ENCODE peak calls at places on chromosomes 1 and 21, in six cellular contexts. B is aorta, S is hepatocyte, J is brain microvascular endothelial cell, Q is cardiac muscle cell, D is esophagus muscularis mucosa. E is an unnamed sample. For H3K36me3, the result is how much of the 10 kb centered on the place peaks cover.

GRCh38 chr1:6497215-6497866 is 5.9 kb upstream of the PLEKHG5 start:
- DNase-seq in S (peak), J (no peak), B (no peak), D (no peak), Q (peak), E (peak)

GRCh38 chr1:62398377-62398776 is 38.5 kb upstream of the USP1 start:
- DNase-seq in S (no peak), J (peak), D (no peak), B (no peak), Q (peak), E (no peak)

GRCh38 chr1:16921391-16922185 is at the start of gene CROCC:
- DNase-seq in D (no peak), J (peak), Q (peak), S (peak), B (peak), E (peak)

GRCh38 chr1:93552751-93553455 is 105.0 kb downstream of the FNBP1L start:
- DNase-seq in J (peak), D (no peak), S (no peak), Q (peak), B (no peak), E (no peak)

GRCh38 chr21:40839551-40839950 is 7.4 kb downstream of the DSCAM start:
- DNase-seq in D (no peak), S (no peak), J (no peak), B (no peak), Q (no peak), E (no peak)

GRCh38 chr21:40243676-40244075 is 376.4 kb downstream of the PCP4 start:
- DNase-seq in D (peak), J (no peak), Q (no peak), B (no peak), S (no peak), E (no peak)

GRCh38 chr1:237911911-237912310 is 21.2 kb upstream of the ZP4 start:
- DNase-seq in J (no peak), D (no peak), Q (no peak), B (no peak), S (no peak), E (no peak)

GRCh38 chr1:24910751-24911650 is 19.1 kb downstream of the RUNX3 start:
- DNase-seq in D (no peak), B (no peak), S (peak), J (peak), Q (peak), E (no peak)

GRCh38 chr1:34787461-34788420 is 5.1 kb upstream of the GJA4 start:
- DNase-seq in D (no peak), S (no peak), B (no peak), Q (peak), J (peak), E (peak)

GRCh38 chr1:20063861-20064292 is 6.1 kb upstream of the PLA2G5 start:
- DNase-seq in S (no peak), D (peak), Q (peak), B (no peak), J (peak), E (no peak)

GRCh38 chr1:234989019-234989418 is 139.6 kb downstream of the TOMM20 start:
- DNase-seq in D (no peak), Q (no peak), J (no peak), B (no peak), S (no peak), E (no peak)

GRCh38 chr1:29708818-29709710 is 472.7 kb downstream of the PTPRU start:
- DNase-seq in D (no peak), J (peak), B (no peak), S (peak), Q (peak), E (no peak)

GRCh38 chr1:65527211-65527610 is 106.7 kb downstream of the LEPR start:
- DNase-seq in B (no peak), Q (peak), S (no peak), D (no peak), J (no peak), E (no peak)

GRCh38 chr1:67133177-67133576 is 1.6 kb downstream of the C1orf141 start:
- DNase-seq in J (no peak), S (no peak), B (no peak), Q (no peak), D (no peak), E (no peak)

GRCh38 chr1:65084068-65084467 is 63.9 kb upstream of the AK4 start:
- DNase-seq in D (no peak), Q (no peak), J (no peak), B (no peak), S (no peak), E (no peak)

DNA sequence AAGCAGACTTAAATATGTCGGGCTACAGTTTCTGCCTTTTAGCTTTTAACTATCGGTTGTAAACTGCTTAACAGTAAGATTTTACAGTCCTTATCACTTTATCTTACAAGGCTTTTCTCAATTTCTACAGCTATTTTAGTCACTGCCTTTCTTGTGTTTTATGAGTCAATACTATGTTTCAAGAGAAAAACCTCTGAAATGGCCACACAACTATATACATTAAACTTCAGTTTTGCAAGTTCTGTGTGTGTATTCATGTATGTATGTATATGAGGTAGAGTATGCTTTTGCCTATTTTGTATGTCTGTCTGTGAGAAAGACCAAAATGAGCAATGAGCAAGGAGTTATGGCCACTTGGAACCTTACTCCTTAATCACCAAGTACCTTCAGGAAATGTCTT is 169.8 kb downstream of the SYT2 start:
- DNase-seq in D (no peak), B (no peak), Q (no peak), S (no peak), J (no peak), E (no peak)
- H3K4me3 ChIP-seq in D (peak), B (peak), Q (no peak), S (no peak), J (no peak), E (peak)

GRCh38 chr1:43217747-43218146 is 45.6 kb downstream of the CFAP57 start:
- DNase-seq in J (no peak), Q (no peak), B (no peak), S (no peak), D (no peak), E (no peak)
- H3K27ac ChIP-seq in J (no peak), Q (no peak), B (no peak), S (no peak), D (no peak), E (no peak)

GRCh38 chr1:236861560-236862230 is 66.6 kb downstream of the MTR start:
- DNase-seq in B (no peak), Q (peak), S (peak), J (no peak), D (no peak), E (no peak)
- H3K36me3 ChIP-seq in B (under half), Q (under half), S (under half), J (under half), D (half or more), E (half or more)

GRCh38 chr1:209585672-209586071 is 2.2 kb downstream of the CAMK1G start:
- DNase-seq in Q (peak), D (no peak), B (peak), J (no peak), S (peak), E (peak)
- H3K4me3 ChIP-seq in Q (peak), D (no peak), B (no peak), J (no peak), S (no peak), E (peak)

GRCh38 chr1:223776826-223777454 is 64.6 kb downstream of the CAPN2 start:
- DNase-seq in J (no peak), Q (peak), D (no peak), B (no peak), S (peak), E (no peak)
- H3K27ac ChIP-seq in J (peak), Q (peak), D (peak), B (peak), S (peak), E (peak)

GRCh38 chr1:232487236-232487635 is 142.7 kb downstream of the SIPA1L2 start:
- DNase-seq in D (no peak), Q (no peak), B (no peak), J (no peak), S (no peak), E (no peak)
- H3K36me3 ChIP-seq in D (half or more), Q (under half), B (under half), J (under half), S (under half), E (under half)

GRCh38 chr1:155185783-155186265 is 12.2 kb downstream of the TRIM46 start:
- DNase-seq in B (peak), Q (no peak), J (no peak), S (no peak), D (no peak), E (no peak)
- H3K4me3 ChIP-seq in B (no peak), Q (no peak), J (no peak), S (no peak), D (no peak), E (no peak)